ENCODE peak calls at places on chromosomes 6 and 20, in five cellular contexts. One of them, this sample, is unnamed.

GRCh38 chr6:159044899-159045727 is at the start of gene TAGAP:
- DNase-seq in CD8-positive, alpha-beta memory T cell: peak
- DNase-seq in foreskin fibroblast: peak
- DNase-seq in AG10803: peak
- DNase-seq in tibial artery: peak
- DNase-seq in this sample: peak

GRCh38 chr6:98839788-98840361 is 5.5 kb downstream of the POU3F2 start:
- DNase-seq in CD8-positive, alpha-beta memory T cell: no peak
- DNase-seq in foreskin fibroblast: peak
- DNase-seq in AG10803: peak
- DNase-seq in tibial artery: no peak
- DNase-seq in this sample: no peak

GRCh38 chr6:148304976-148305375 is 37.7 kb upstream of the SASH1 start:
- DNase-seq in CD8-positive, alpha-beta memory T cell: no peak
- DNase-seq in foreskin fibroblast: peak
- DNase-seq in AG10803: peak
- DNase-seq in tibial artery: no peak
- DNase-seq in this sample: no peak

GRCh38 chr20:1811621-1812498 is 83.3 kb upstream of the SIRPA start:
- DNase-seq in CD8-positive, alpha-beta memory T cell: no peak
- DNase-seq in foreskin fibroblast: peak
- DNase-seq in AG10803: peak
- DNase-seq in tibial artery: no peak
- DNase-seq in this sample: no peak

GRCh38 chr6:114747995-114748625 is 405.3 kb upstream of the HS3ST5 start:
- DNase-seq in CD8-positive, alpha-beta memory T cell: no peak
- DNase-seq in foreskin fibroblast: peak
- DNase-seq in AG10803: peak
- DNase-seq in tibial artery: peak
- DNase-seq in this sample: no peak

GRCh38 chr6:121896363-121896762 is 460.9 kb downstream of the GJA1 start:
- DNase-seq in CD8-positive, alpha-beta memory T cell: no peak
- DNase-seq in foreskin fibroblast: no peak
- DNase-seq in AG10803: no peak
- DNase-seq in tibial artery: no peak
- DNase-seq in this sample: no peak

GRCh38 chr20:44019638-44020335 is 105.1 kb downstream of the TOX2 start:
- DNase-seq in CD8-positive, alpha-beta memory T cell: peak
- DNase-seq in foreskin fibroblast: peak
- DNase-seq in AG10803: peak
- DNase-seq in tibial artery: no peak
- DNase-seq in this sample: no peak

GRCh38 chr6:16314311-16314710 is 75.9 kb downstream of the GMPR start:
- DNase-seq in CD8-positive, alpha-beta memory T cell: no peak
- DNase-seq in foreskin fibroblast: no peak
- DNase-seq in AG10803: no peak
- DNase-seq in tibial artery: no peak
- DNase-seq in this sample: no peak

GRCh38 chr20:4910951-4911350 is 90.4 kb downstream of the SLC23A2 start:
- DNase-seq in CD8-positive, alpha-beta memory T cell: no peak
- DNase-seq in foreskin fibroblast: no peak
- DNase-seq in AG10803: no peak
- DNase-seq in tibial artery: no peak
- DNase-seq in this sample: no peak
- H3K4me3 ChIP-seq in CD8-positive, alpha-beta memory T cell: no peak
- H3K4me3 ChIP-seq in foreskin fibroblast: no peak
- H3K4me3 ChIP-seq in AG10803: no peak
- H3K4me3 ChIP-seq in tibial artery: no peak
- H3K4me3 ChIP-seq in this sample: no peak

GRCh38 chr6:34664270-34664971 is 32.1 kb downstream of the ILRUN start:
- DNase-seq in CD8-positive, alpha-beta memory T cell: no peak
- DNase-seq in foreskin fibroblast: peak
- DNase-seq in AG10803: peak
- DNase-seq in tibial artery: no peak
- DNase-seq in this sample: no peak
- H3K4me3 ChIP-seq in CD8-positive, alpha-beta memory T cell: no peak
- H3K4me3 ChIP-seq in foreskin fibroblast: no peak
- H3K4me3 ChIP-seq in AG10803: no peak
- H3K4me3 ChIP-seq in tibial artery: no peak
- H3K4me3 ChIP-seq in this sample: no peak

GRCh38 chr20:51799586-51799985 is 2.7 kb downstream of the SALL4 start:
- DNase-seq in CD8-positive, alpha-beta memory T cell: no peak
- DNase-seq in foreskin fibroblast: no peak
- DNase-seq in AG10803: no peak
- DNase-seq in tibial artery: no peak
- DNase-seq in this sample: no peak
- H3K4me3 ChIP-seq in CD8-positive, alpha-beta memory T cell: no peak
- H3K4me3 ChIP-seq in foreskin fibroblast: no peak
- H3K4me3 ChIP-seq in AG10803: no peak
- H3K4me3 ChIP-seq in tibial artery: no peak
- H3K4me3 ChIP-seq in this sample: no peak

GRCh38 chr6:32220021-32220420 is 3.8 kb downstream of the NOTCH4 start:
- DNase-seq in CD8-positive, alpha-beta memory T cell: no peak
- DNase-seq in foreskin fibroblast: no peak
- DNase-seq in AG10803: no peak
- DNase-seq in tibial artery: no peak
- DNase-seq in this sample: peak

GRCh38 chr6:32224696-32225095 is 829 bp upstream of the NOTCH4 start:
- DNase-seq in CD8-positive, alpha-beta memory T cell: no peak
- DNase-seq in foreskin fibroblast: no peak
- DNase-seq in AG10803: no peak
- DNase-seq in tibial artery: no peak
- DNase-seq in this sample: no peak

GRCh38 chr6:32226434-32226833 is 2.6 kb upstream of the NOTCH4 start:
- DNase-seq in CD8-positive, alpha-beta memory T cell: no peak
- DNase-seq in foreskin fibroblast: no peak
- DNase-seq in AG10803: no peak
- DNase-seq in tibial artery: no peak
- DNase-seq in this sample: no peak

GRCh38 chr6:32222333-32223230 is 1.3 kb downstream of the NOTCH4 start:
- DNase-seq in CD8-positive, alpha-beta memory T cell: no peak
- DNase-seq in foreskin fibroblast: no peak
- DNase-seq in AG10803: no peak
- DNase-seq in tibial artery: no peak
- DNase-seq in this sample: no peak

GRCh38 chr6:32223258-32224235 is at the start of gene NOTCH4:
- DNase-seq in CD8-positive, alpha-beta memory T cell: no peak
- DNase-seq in foreskin fibroblast: no peak
- DNase-seq in AG10803: no peak
- DNase-seq in tibial artery: no peak
- DNase-seq in this sample: no peak
- H3K4me3 ChIP-seq in CD8-positive, alpha-beta memory T cell: no peak
- H3K4me3 ChIP-seq in foreskin fibroblast: no peak
- H3K4me3 ChIP-seq in AG10803: no peak
- H3K4me3 ChIP-seq in tibial artery: no peak
- H3K4me3 ChIP-seq in this sample: no peak

GRCh38 chr6:42960243-42961019 is at the start of gene GNMT:
- DNase-seq in CD8-positive, alpha-beta memory T cell: peak
- DNase-seq in foreskin fibroblast: peak
- DNase-seq in AG10803: no peak
- DNase-seq in tibial artery: peak
- DNase-seq in this sample: peak
- H3K4me3 ChIP-seq in CD8-positive, alpha-beta memory T cell: peak
- H3K4me3 ChIP-seq in foreskin fibroblast: peak
- H3K4me3 ChIP-seq in AG10803: peak
- H3K4me3 ChIP-seq in tibial artery: peak
- H3K4me3 ChIP-seq in this sample: peak

GRCh38 chr6:111802720-111803119 is 70.5 kb downstream of the FYN start:
- DNase-seq in CD8-positive, alpha-beta memory T cell: no peak
- DNase-seq in foreskin fibroblast: no peak
- DNase-seq in AG10803: no peak
- DNase-seq in tibial artery: no peak
- DNase-seq in this sample: no peak

GRCh38 chr6:111798281-111798725 is 74.9 kb downstream of the FYN start:
- DNase-seq in CD8-positive, alpha-beta memory T cell: no peak
- DNase-seq in foreskin fibroblast: no peak
- DNase-seq in AG10803: no peak
- DNase-seq in tibial artery: no peak
- DNase-seq in this sample: no peak

GRCh38 chr6:111800821-111801220 is 72.4 kb downstream of the FYN start:
- DNase-seq in CD8-positive, alpha-beta memory T cell: no peak
- DNase-seq in foreskin fibroblast: no peak
- DNase-seq in AG10803: no peak
- DNase-seq in tibial artery: no peak
- DNase-seq in this sample: no peak

GRCh38 chr6:111800468-111800760 is 72.8 kb downstream of the FYN start:
- DNase-seq in CD8-positive, alpha-beta memory T cell: no peak
- DNase-seq in foreskin fibroblast: no peak
- DNase-seq in AG10803: no peak
- DNase-seq in tibial artery: no peak
- DNase-seq in this sample: no peak

GRCh38 chr6:111799576-111800467 is 73.4 kb downstream of the FYN start:
- DNase-seq in CD8-positive, alpha-beta memory T cell: no peak
- DNase-seq in foreskin fibroblast: no peak
- DNase-seq in AG10803: no peak
- DNase-seq in tibial artery: no peak
- DNase-seq in this sample: no peak
- H3K4me3 ChIP-seq in CD8-positive, alpha-beta memory T cell: no peak
- H3K4me3 ChIP-seq in foreskin fibroblast: no peak
- H3K4me3 ChIP-seq in AG10803: peak
- H3K4me3 ChIP-seq in tibial artery: no peak
- H3K4me3 ChIP-seq in this sample: no peak

GRCh38 chr20:37914672-37915433 is 11.9 kb downstream of the VSTM2L start:
- DNase-seq in CD8-positive, alpha-beta memory T cell: no peak
- DNase-seq in foreskin fibroblast: peak
- DNase-seq in AG10803: no peak
- DNase-seq in tibial artery: no peak
- DNase-seq in this sample: no peak
- H3K4me3 ChIP-seq in CD8-positive, alpha-beta memory T cell: peak
- H3K4me3 ChIP-seq in foreskin fibroblast: no peak
- H3K4me3 ChIP-seq in AG10803: no peak
- H3K4me3 ChIP-seq in tibial artery: peak
- H3K4me3 ChIP-seq in this sample: peak

GRCh38 chr6:1315560-1316386 is 3.9 kb downstream of the FOXQ1 start:
- DNase-seq in CD8-positive, alpha-beta memory T cell: no peak
- DNase-seq in foreskin fibroblast: peak
- DNase-seq in AG10803: no peak
- DNase-seq in tibial artery: no peak
- DNase-seq in this sample: no peak
- H3K4me3 ChIP-seq in CD8-positive, alpha-beta memory T cell: no peak
- H3K4me3 ChIP-seq in foreskin fibroblast: peak
- H3K4me3 ChIP-seq in AG10803: peak
- H3K4me3 ChIP-seq in tibial artery: peak
- H3K4me3 ChIP-seq in this sample: peak

DNA sequence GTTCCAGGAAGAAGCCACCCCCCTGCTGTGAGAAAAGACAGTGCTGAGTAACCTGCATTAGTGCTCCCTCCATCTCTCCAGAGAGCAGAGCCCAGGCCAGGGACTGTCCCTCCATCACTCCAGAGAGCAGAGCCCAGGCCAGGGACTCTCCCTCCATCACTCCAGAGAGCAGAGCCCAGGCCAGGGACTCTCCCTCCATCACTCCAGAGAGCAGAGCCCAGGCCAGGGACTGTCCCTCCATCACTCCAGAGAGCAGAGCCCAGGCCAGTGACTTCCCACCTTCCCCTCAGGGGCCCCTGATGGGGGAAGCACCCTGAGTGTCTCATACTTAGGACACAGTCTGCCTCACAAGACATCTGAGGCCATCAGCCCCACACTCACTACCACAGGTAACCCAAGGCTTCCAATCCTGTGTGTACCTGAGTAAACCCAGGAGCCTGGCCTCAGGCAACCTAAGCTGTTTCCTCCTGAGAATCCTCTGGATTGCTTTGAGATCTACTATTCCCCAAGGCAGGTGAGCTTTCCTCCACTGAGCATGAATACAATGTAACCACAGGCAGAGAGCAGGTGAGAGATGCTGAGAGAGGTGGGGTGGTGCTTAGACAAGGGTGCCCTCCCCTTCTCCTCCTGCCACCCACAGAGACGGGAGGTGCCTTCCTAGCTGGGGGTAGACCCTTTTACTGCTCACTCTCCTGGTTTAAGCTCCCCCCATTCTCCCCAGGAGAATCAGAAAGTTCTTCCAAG is 4.9 kb downstream of the TBXT start:
- DNase-seq in CD8-positive, alpha-beta memory T cell: no peak
- DNase-seq in foreskin fibroblast: no peak
- DNase-seq in AG10803: no peak
- DNase-seq in tibial artery: no peak
- DNase-seq in this sample: peak
- H3K4me3 ChIP-seq in CD8-positive, alpha-beta memory T cell: no peak
- H3K4me3 ChIP-seq in foreskin fibroblast: no peak
- H3K4me3 ChIP-seq in AG10803: no peak
- H3K4me3 ChIP-seq in tibial artery: no peak
- H3K4me3 ChIP-seq in this sample: no peak